ENCODE peak calls at places on chromosome 13, in ten cellular contexts. A, K, G, E, Q, W, V, Y, X and N are unnamed samples.

GRCh38 chr13:44188257-44188656 is 185.4 kb upstream of the SERP2 start:
- DNase-seq in A (no peak), K (no peak), G (peak), E (no peak), Q (no peak), W (peak), V (no peak), Y (no peak), X (no peak), N (no peak)

GRCh38 chr13:31638577-31638976 is 100.7 kb upstream of the RXFP2 start:
- DNase-seq in A (no peak), K (no peak), G (no peak), E (no peak), Q (no peak), W (peak), V (no peak), Y (no peak), X (no peak), N (no peak)

GRCh38 chr13:43258771-43259170 is 235.4 kb downstream of the DNAJC15 start:
- DNase-seq in A (no peak), K (no peak), G (no peak), E (no peak), Q (no peak), W (no peak), V (no peak), Y (no peak), X (no peak), N (no peak)

GRCh38 chr13:57045816-57046691 is 94.7 kb upstream of the PRR20A start:
- DNase-seq in A (no peak), K (no peak), G (no peak), E (no peak), Q (no peak), W (peak), V (no peak), Y (no peak), X (peak), N (no peak)

GRCh38 chr13:110281736-110282135 is 25.2 kb downstream of the COL4A1 start:
- DNase-seq in A (no peak), K (no peak), G (no peak), E (no peak), Q (no peak), W (no peak), V (no peak), Y (no peak), X (no peak), N (no peak)

GRCh38 chr13:45582533-45583076 is 32.9 kb downstream of the ERICH6B start:
- DNase-seq in A (no peak), K (no peak), G (no peak), E (no peak), Q (no peak), W (no peak), V (no peak), Y (no peak), X (no peak), N (no peak)

GRCh38 chr13:52405767-52406494 is at the start of gene THSD1:
- DNase-seq in A (no peak), K (no peak), G (no peak), E (peak), Q (peak), W (peak), V (peak), Y (peak), X (peak), N (no peak)

GRCh38 chr13:99066219-99066618 is 88.4 kb upstream of the DOCK9 start:
- DNase-seq in A (no peak), K (no peak), G (no peak), E (no peak), Q (no peak), W (no peak), V (no peak), Y (no peak), X (no peak), N (no peak)

GRCh38 chr13:39210961-39211534 is 172.8 kb downstream of the NHLRC3 start:
- DNase-seq in A (no peak), K (no peak), G (no peak), E (no peak), Q (no peak), W (no peak), V (no peak), Y (no peak), X (no peak), N (no peak)

GRCh38 chr13:36673838-36674326 is at the start of gene SERTM1:
- DNase-seq in A (no peak), K (peak), G (no peak), E (no peak), Q (no peak), W (peak), V (peak), Y (no peak), X (peak), N (no peak)

GRCh38 chr13:30985637-30986205 is 53.3 kb downstream of the TEX26 start:
- DNase-seq in A (no peak), K (no peak), G (peak), E (no peak), Q (no peak), W (peak), V (no peak), Y (no peak), X (no peak), N (no peak)

GRCh38 chr13:74052402-74052928 is 81.7 kb downstream of the KLF12 start:
- DNase-seq in A (no peak), K (no peak), G (no peak), E (no peak), Q (no peak), W (no peak), V (no peak), Y (peak), X (no peak), N (no peak)

GRCh38 chr13:75368167-75368566 is 113.8 kb downstream of the TBC1D4 start:
- DNase-seq in A (no peak), K (no peak), G (peak), E (no peak), Q (peak), W (peak), V (no peak), Y (peak), X (no peak), N (no peak)

GRCh38 chr13:102055116-102055515 is 346.7 kb downstream of the FGF14 start:
- DNase-seq in A (no peak), K (no peak), G (no peak), E (no peak), Q (no peak), W (no peak), V (no peak), Y (no peak), X (no peak), N (no peak)

GRCh38 chr13:112873851-112874750 is 94.9 kb upstream of the MCF2L start:
- DNase-seq in A (peak), K (no peak), G (no peak), E (peak), Q (peak), W (peak), V (peak), Y (peak), X (peak), N (peak)

GRCh38 chr13:59494560-59494970 is 669.2 kb downstream of the DIAPH3 start:
- DNase-seq in A (no peak), K (no peak), G (no peak), E (no peak), Q (peak), W (peak), V (no peak), Y (no peak), X (no peak), N (no peak)

GRCh38 chr13:45439781-45440462 is 21.7 kb upstream of the SLC25A30 start:
- DNase-seq in A (no peak), K (no peak), G (no peak), E (no peak), Q (no peak), W (no peak), V (no peak), Y (no peak), X (no peak), N (no peak)

GRCh38 chr13:105368781-105369180 is 1166.7 kb downstream of the EFNB2 start:
- DNase-seq in A (no peak), K (no peak), G (no peak), E (no peak), Q (no peak), W (no peak), V (no peak), Y (no peak), X (no peak), N (no peak)

GRCh38 chr13:44437356-44438233 is 64.0 kb downstream of the SERP2 start:
- DNase-seq in A (no peak), K (no peak), G (no peak), E (no peak), Q (no peak), W (peak), V (no peak), Y (no peak), X (peak), N (no peak)

GRCh38 chr13:35927554-35927953 is 203.6 kb downstream of the DCLK1 start:
- DNase-seq in A (no peak), K (no peak), G (peak), E (no peak), Q (peak), W (peak), V (no peak), Y (no peak), X (no peak), N (no peak)

GRCh38 chr13:113216165-113217056 is 7.0 kb downstream of the CUL4A start:
- DNase-seq in A (no peak), K (no peak), G (no peak), E (no peak), Q (peak), W (peak), V (no peak), Y (no peak), X (peak), N (no peak)

GRCh38 chr13:31945202-31945978 is 86.2 kb upstream of the FRY start:
- DNase-seq in A (no peak), K (no peak), G (peak), E (no peak), Q (peak), W (peak), V (peak), Y (peak), X (peak), N (no peak)

GRCh38 chr13:52848455-52849190 is at the start of gene PCDH8:
- DNase-seq in A (no peak), K (peak), G (no peak), E (no peak), Q (no peak), W (no peak), V (no peak), Y (no peak), X (peak), N (no peak)

GRCh38 chr13:78147905-78148304 is 229.3 kb upstream of the EDNRB start:
- DNase-seq in A (no peak), K (no peak), G (peak), E (no peak), Q (no peak), W (peak), V (no peak), Y (no peak), X (no peak), N (no peak)

GRCh38 chr13:30895773-30896172 is 10.3 kb upstream of the MEDAG start:
- DNase-seq in A (no peak), K (no peak), G (no peak), E (no peak), Q (peak), W (peak), V (peak), Y (peak), X (peak), N (no peak)

GRCh38 chr13:112685856-112686255 is 4.0 kb upstream of the ATP11A start:
- DNase-seq in A (no peak), K (peak), G (no peak), E (no peak), Q (no peak), W (no peak), V (peak), Y (no peak), X (no peak), N (peak)

GRCh38 chr13:79384022-79384610 is 21.9 kb downstream of the RBM26 start:
- DNase-seq in A (no peak), K (no peak), G (no peak), E (no peak), Q (no peak), W (no peak), V (no peak), Y (no peak), X (no peak), N (no peak)

GRCh38 chr13:79382545-79383275 is 23.3 kb downstream of the RBM26 start:
- DNase-seq in A (no peak), K (no peak), G (no peak), E (no peak), Q (no peak), W (no peak), V (no peak), Y (no peak), X (no peak), N (no peak)

GRCh38 chr13:79374578-79374977 is 31.5 kb downstream of the RBM26 start:
- DNase-seq in A (no peak), K (no peak), G (no peak), E (no peak), Q (no peak), W (no peak), V (no peak), Y (no peak), X (no peak), N (no peak)

GRCh38 chr13:79380943-79381445 is 25.1 kb downstream of the RBM26 start:
- DNase-seq in A (no peak), K (no peak), G (no peak), E (no peak), Q (no peak), W (no peak), V (no peak), Y (no peak), X (no peak), N (no peak)

GRCh38 chr13:79379274-79379673 is 26.8 kb downstream of the RBM26 start:
- DNase-seq in A (no peak), K (no peak), G (no peak), E (no peak), Q (peak), W (no peak), V (no peak), Y (no peak), X (no peak), N (no peak)
- TF ChIP-seq CTCF in A (no peak), K (no peak), G (no peak), E (no peak), Q (no peak), W (no peak), V (no peak), Y (no peak), X (no peak), N (no peak)

DNA sequence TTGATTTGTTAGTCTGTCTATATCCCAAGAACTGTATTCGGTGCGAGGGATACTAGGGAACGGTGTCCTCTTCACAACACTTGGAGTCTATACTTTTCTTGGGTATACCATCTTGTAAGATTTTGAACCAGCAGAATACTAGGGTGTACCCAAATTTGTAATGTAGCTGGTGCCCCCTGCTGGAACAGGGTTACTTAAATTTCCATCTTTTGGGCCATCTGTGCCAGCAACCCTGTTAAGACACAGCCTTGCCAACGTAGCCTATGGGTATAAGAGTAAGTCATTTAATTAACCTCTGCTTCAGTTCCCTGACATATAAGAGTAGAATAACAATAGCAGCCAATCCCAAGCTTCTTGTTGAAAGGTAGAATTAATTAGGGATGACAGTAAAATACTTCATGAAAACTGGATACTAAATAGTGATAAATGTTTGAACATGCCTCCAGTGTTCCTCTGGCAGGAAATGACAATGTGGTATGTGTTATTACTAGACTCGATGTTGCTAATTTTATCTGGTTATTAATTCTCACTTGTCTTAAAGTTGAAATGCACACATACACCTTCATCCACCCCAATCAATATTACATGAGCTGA is 607.6 kb downstream of the FGF9 start:
- DNase-seq in A (peak), K (no peak), G (no peak), E (no peak), Q (peak), W (no peak), V (no peak), Y (peak), X (peak), N (peak)
- TF ChIP-seq CTCF in A (peak), K (peak), G (peak), E (no peak), Q (peak), W (no peak), V (peak), Y (peak), X (peak), N (peak)

DNA sequence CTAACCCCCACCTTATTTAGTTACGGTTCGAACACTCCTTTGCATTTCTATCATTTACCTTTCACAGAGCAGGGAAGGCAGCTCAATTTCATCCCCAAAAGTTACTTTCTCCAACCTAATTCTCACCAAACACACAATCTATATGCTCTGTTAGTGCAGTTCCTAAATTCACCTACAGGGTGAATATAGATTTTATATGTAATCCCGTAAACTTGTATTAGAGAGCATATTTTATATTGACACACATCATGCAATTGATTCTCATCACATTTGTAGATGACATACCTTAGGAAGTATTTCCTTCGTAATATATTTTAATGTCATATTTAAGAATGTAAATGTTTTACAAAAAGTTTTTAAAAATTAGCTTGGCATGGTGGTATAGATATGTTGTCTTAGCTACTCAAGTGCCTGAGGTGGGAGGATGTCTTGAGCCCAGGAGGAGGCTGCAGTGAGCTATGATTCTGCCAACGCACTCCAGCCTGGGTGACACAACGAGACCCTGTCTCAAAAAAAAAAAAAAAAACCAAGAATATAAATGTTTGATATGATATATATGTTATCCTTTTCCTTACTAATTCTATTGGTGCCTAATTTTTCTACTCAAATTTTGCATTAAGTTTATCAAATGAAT is 57.3 kb upstream of the TNFRSF19 start:
- DNase-seq in A (no peak), K (no peak), G (no peak), E (no peak), Q (no peak), W (no peak), V (no peak), Y (no peak), X (no peak), N (no peak)
- TF ChIP-seq CTCF in A (no peak), K (peak), G (peak), E (no peak), Q (no peak), W (no peak), V (no peak), Y (no peak), X (peak), N (no peak)

GRCh38 chr13:33311040-33311439 is 25.5 kb upstream of the STARD13 start:
- DNase-seq in A (no peak), K (no peak), G (no peak), E (no peak), Q (no peak), W (no peak), V (no peak), Y (no peak), X (no peak), N (no peak)

GRCh38 chr13:33313504-33313903 is 27.9 kb upstream of the STARD13 start:
- DNase-seq in A (no peak), K (no peak), G (no peak), E (no peak), Q (no peak), W (no peak), V (no peak), Y (no peak), X (no peak), N (no peak)

GRCh38 chr13:33310245-33311038 is 24.9 kb upstream of the STARD13 start:
- DNase-seq in A (no peak), K (no peak), G (no peak), E (no peak), Q (no peak), W (no peak), V (no peak), Y (no peak), X (no peak), N (no peak)

GRCh38 chr13:33307820-33308219 is 22.3 kb upstream of the STARD13 start:
- DNase-seq in A (no peak), K (no peak), G (no peak), E (no peak), Q (no peak), W (peak), V (no peak), Y (no peak), X (no peak), N (no peak)

GRCh38 chr13:33312150-33312908 is 26.8 kb upstream of the STARD13 start:
- DNase-seq in A (no peak), K (no peak), G (no peak), E (no peak), Q (no peak), W (peak), V (no peak), Y (no peak), X (no peak), N (no peak)
- TF ChIP-seq CTCF in A (no peak), K (peak), G (peak), E (no peak), Q (peak), W (peak), V (peak), Y (peak), X (no peak), N (no peak)

GRCh38 chr13:49419292-49419691 is 24.6 kb downstream of the CAB39L start:
- DNase-seq in A (no peak), K (no peak), G (no peak), E (no peak), Q (peak), W (no peak), V (no peak), Y (no peak), X (no peak), N (no peak)

GRCh38 chr13:49418206-49418605 is 25.7 kb downstream of the CAB39L start:
- DNase-seq in A (no peak), K (no peak), G (no peak), E (no peak), Q (no peak), W (no peak), V (no peak), Y (no peak), X (no peak), N (no peak)

GRCh38 chr13:49421391-49421790 is 22.5 kb downstream of the CAB39L start:
- DNase-seq in A (no peak), K (no peak), G (no peak), E (no peak), Q (no peak), W (peak), V (no peak), Y (no peak), X (peak), N (no peak)
- TF ChIP-seq CTCF in A (no peak), K (no peak), G (peak), E (no peak), Q (peak), W (peak), V (peak), Y (no peak), X (peak), N (no peak)